ENCODE peak calls at places on chromosomes 12 and 14, in five cellular contexts. One of them, this sample, is unnamed.

GRCh38 chr12:68418137-68418460 is 85.9 kb upstream of the MDM1 start:
- DNase-seq in body of pancreas: no peak
- DNase-seq in A549: no peak
- DNase-seq in endothelial cell of umbilical vein: no peak
- DNase-seq in gastrocnemius medialis: no peak
- DNase-seq in this sample: no peak

GRCh38 chr12:93926237-93926636 is 222.1 kb upstream of the PLXNC1 start:
- DNase-seq in A549: no peak
- DNase-seq in body of pancreas: no peak
- DNase-seq in endothelial cell of umbilical vein: no peak
- DNase-seq in gastrocnemius medialis: no peak
- DNase-seq in this sample: no peak

GRCh38 chr14:75442166-75442565 is 14.3 kb downstream of the JDP2 start:
- DNase-seq in gastrocnemius medialis: no peak
- DNase-seq in body of pancreas: no peak
- DNase-seq in A549: no peak
- DNase-seq in endothelial cell of umbilical vein: no peak
- DNase-seq in this sample: no peak

GRCh38 chr12:55653031-55653430 is 16.3 kb downstream of the OR10P1 start:
- DNase-seq in body of pancreas: no peak
- DNase-seq in gastrocnemius medialis: no peak
- DNase-seq in endothelial cell of umbilical vein: no peak
- DNase-seq in A549: no peak
- DNase-seq in this sample: no peak

GRCh38 chr14:88775532-88775931 is 17.2 kb downstream of the EML5 start:
- DNase-seq in endothelial cell of umbilical vein: no peak
- DNase-seq in body of pancreas: no peak
- DNase-seq in A549: no peak
- DNase-seq in gastrocnemius medialis: no peak
- DNase-seq in this sample: no peak

GRCh38 chr12:131057211-131057721 is 103.6 kb downstream of the ADGRD1 start:
- DNase-seq in endothelial cell of umbilical vein: no peak
- DNase-seq in gastrocnemius medialis: no peak
- DNase-seq in A549: no peak
- DNase-seq in body of pancreas: no peak
- DNase-seq in this sample: peak

GRCh38 chr12:43063642-43064041 is 474.1 kb upstream of the PRICKLE1 start:
- DNase-seq in endothelial cell of umbilical vein: no peak
- DNase-seq in A549: no peak
- DNase-seq in gastrocnemius medialis: no peak
- DNase-seq in body of pancreas: no peak
- DNase-seq in this sample: no peak

GRCh38 chr12:32344047-32344446 is 55.3 kb upstream of the FGD4 start:
- DNase-seq in gastrocnemius medialis: no peak
- DNase-seq in endothelial cell of umbilical vein: no peak
- DNase-seq in body of pancreas: no peak
- DNase-seq in A549: no peak
- DNase-seq in this sample: no peak

GRCh38 chr12:62882140-62882539 is 52.8 kb downstream of the PPM1H start:
- DNase-seq in gastrocnemius medialis: no peak
- DNase-seq in body of pancreas: no peak
- DNase-seq in A549: no peak
- DNase-seq in endothelial cell of umbilical vein: no peak
- DNase-seq in this sample: no peak

GRCh38 chr12:109999649-109999971 is 380 bp downstream of the ANKRD13A start:
- DNase-seq in endothelial cell of umbilical vein: no peak
- DNase-seq in gastrocnemius medialis: no peak
- DNase-seq in A549: no peak
- DNase-seq in body of pancreas: peak
- DNase-seq in this sample: no peak

GRCh38 chr14:35766700-35767082 is 42.4 kb downstream of the RALGAPA1 start:
- DNase-seq in gastrocnemius medialis: no peak
- DNase-seq in body of pancreas: no peak
- DNase-seq in endothelial cell of umbilical vein: no peak
- DNase-seq in A549: no peak
- DNase-seq in this sample: no peak

GRCh38 chr14:99467338-99468075 is 13.2 kb downstream of the SETD3 start:
- DNase-seq in endothelial cell of umbilical vein: peak
- DNase-seq in A549: no peak
- DNase-seq in body of pancreas: no peak
- DNase-seq in gastrocnemius medialis: no peak
- DNase-seq in this sample: no peak

GRCh38 chr12:129672110-129672509 is 231.7 kb downstream of the TMEM132D start:
- DNase-seq in gastrocnemius medialis: no peak
- DNase-seq in endothelial cell of umbilical vein: no peak
- DNase-seq in A549: no peak
- DNase-seq in body of pancreas: no peak
- DNase-seq in this sample: no peak

GRCh38 chr14:104220225-104221070 is 82.1 kb downstream of the KIF26A start:
- DNase-seq in gastrocnemius medialis: no peak
- DNase-seq in body of pancreas: no peak
- DNase-seq in endothelial cell of umbilical vein: no peak
- DNase-seq in A549: no peak
- DNase-seq in this sample: no peak

GRCh38 chr12:45773734-45774133 is 44.2 kb downstream of the ARID2 start:
- DNase-seq in body of pancreas: no peak
- DNase-seq in A549: no peak
- DNase-seq in gastrocnemius medialis: no peak
- DNase-seq in endothelial cell of umbilical vein: peak
- DNase-seq in this sample: no peak

GRCh38 chr14:53226553-53226952 is 73.4 kb upstream of the DDHD1 start:
- DNase-seq in endothelial cell of umbilical vein: no peak
- DNase-seq in A549: no peak
- DNase-seq in body of pancreas: no peak
- DNase-seq in gastrocnemius medialis: peak
- DNase-seq in this sample: no peak

GRCh38 chr14:72543325-72543724 is 350.6 kb downstream of the DPF3 start:
- DNase-seq in endothelial cell of umbilical vein: no peak
- DNase-seq in body of pancreas: no peak
- DNase-seq in gastrocnemius medialis: no peak
- DNase-seq in A549: no peak
- DNase-seq in this sample: no peak

GRCh38 chr12:43676183-43676813 is 82.3 kb downstream of the PUS7L start:
- DNase-seq in gastrocnemius medialis: no peak
- DNase-seq in A549: peak
- DNase-seq in body of pancreas: no peak
- DNase-seq in endothelial cell of umbilical vein: peak
- DNase-seq in this sample: no peak

GRCh38 chr14:49955013-49955412 is 62.1 kb downstream of the ARF6 start:
- DNase-seq in gastrocnemius medialis: no peak
- DNase-seq in body of pancreas: no peak
- DNase-seq in A549: no peak
- DNase-seq in endothelial cell of umbilical vein: no peak
- DNase-seq in this sample: no peak

GRCh38 chr14:24426150-24426911 is 3.1 kb downstream of the CBLN3 start:
- DNase-seq in endothelial cell of umbilical vein: no peak
- DNase-seq in body of pancreas: no peak
- DNase-seq in gastrocnemius medialis: no peak
- DNase-seq in A549: no peak
- DNase-seq in this sample: no peak

GRCh38 chr12:57452181-57452936 is 2.7 kb upstream of the INHBE start:
- DNase-seq in body of pancreas: no peak
- DNase-seq in endothelial cell of umbilical vein: no peak
- DNase-seq in A549: no peak
- DNase-seq in gastrocnemius medialis: peak
- DNase-seq in this sample: no peak

GRCh38 chr12:123134755-123135282 is 16.1 kb downstream of the PITPNM2 start:
- DNase-seq in gastrocnemius medialis: no peak
- DNase-seq in A549: no peak
- DNase-seq in endothelial cell of umbilical vein: no peak
- DNase-seq in body of pancreas: no peak
- DNase-seq in this sample: no peak

GRCh38 chr14:100421756-100422470 is 98.8 kb downstream of the SLC25A47 start:
- DNase-seq in gastrocnemius medialis: no peak
- DNase-seq in body of pancreas: no peak
- DNase-seq in endothelial cell of umbilical vein: no peak
- DNase-seq in A549: no peak
- DNase-seq in this sample: no peak

GRCh38 chr12:111024205-111024794 is 103.9 kb upstream of the MYL2 start:
- DNase-seq in A549: peak
- DNase-seq in gastrocnemius medialis: peak
- DNase-seq in body of pancreas: peak
- DNase-seq in endothelial cell of umbilical vein: peak
- DNase-seq in this sample: no peak

GRCh38 chr14:76784881-76785280 is 23.6 kb downstream of the VASH1 start:
- DNase-seq in A549: peak
- DNase-seq in gastrocnemius medialis: peak
- DNase-seq in endothelial cell of umbilical vein: peak
- DNase-seq in body of pancreas: peak
- DNase-seq in this sample: peak

GRCh38 chr12:14367097-14367661 is 1.7 kb downstream of the ATF7IP start:
- DNase-seq in endothelial cell of umbilical vein: peak
- DNase-seq in A549: no peak
- DNase-seq in gastrocnemius medialis: no peak
- DNase-seq in body of pancreas: no peak
- DNase-seq in this sample: no peak

GRCh38 chr14:103007555-103007954 is 49.8 kb downstream of the CDC42BPB start:
- DNase-seq in A549: no peak
- DNase-seq in gastrocnemius medialis: no peak
- DNase-seq in endothelial cell of umbilical vein: peak
- DNase-seq in body of pancreas: no peak
- DNase-seq in this sample: no peak
- H3K4me3 ChIP-seq in A549: no peak
- H3K4me3 ChIP-seq in gastrocnemius medialis: no peak
- H3K4me3 ChIP-seq in endothelial cell of umbilical vein: no peak
- H3K4me3 ChIP-seq in body of pancreas: no peak
- H3K4me3 ChIP-seq in this sample: no peak

GRCh38 chr14:97074860-97075259 is 277.7 kb downstream of the VRK1 start:
- DNase-seq in gastrocnemius medialis: no peak
- DNase-seq in body of pancreas: no peak
- DNase-seq in endothelial cell of umbilical vein: no peak
- DNase-seq in A549: no peak
- DNase-seq in this sample: no peak

GRCh38 chr14:97074456-97074855 is 277.3 kb downstream of the VRK1 start:
- DNase-seq in gastrocnemius medialis: no peak
- DNase-seq in A549: no peak
- DNase-seq in body of pancreas: no peak
- DNase-seq in endothelial cell of umbilical vein: no peak
- DNase-seq in this sample: no peak

GRCh38 chr14:97066068-97066899 is 269.1 kb downstream of the VRK1 start:
- DNase-seq in body of pancreas: no peak
- DNase-seq in gastrocnemius medialis: no peak
- DNase-seq in endothelial cell of umbilical vein: no peak
- DNase-seq in A549: no peak
- DNase-seq in this sample: no peak

GRCh38 chr14:97073622-97074021 is 276.4 kb downstream of the VRK1 start:
- DNase-seq in gastrocnemius medialis: no peak
- DNase-seq in A549: no peak
- DNase-seq in body of pancreas: no peak
- DNase-seq in endothelial cell of umbilical vein: no peak
- DNase-seq in this sample: no peak

DNA sequence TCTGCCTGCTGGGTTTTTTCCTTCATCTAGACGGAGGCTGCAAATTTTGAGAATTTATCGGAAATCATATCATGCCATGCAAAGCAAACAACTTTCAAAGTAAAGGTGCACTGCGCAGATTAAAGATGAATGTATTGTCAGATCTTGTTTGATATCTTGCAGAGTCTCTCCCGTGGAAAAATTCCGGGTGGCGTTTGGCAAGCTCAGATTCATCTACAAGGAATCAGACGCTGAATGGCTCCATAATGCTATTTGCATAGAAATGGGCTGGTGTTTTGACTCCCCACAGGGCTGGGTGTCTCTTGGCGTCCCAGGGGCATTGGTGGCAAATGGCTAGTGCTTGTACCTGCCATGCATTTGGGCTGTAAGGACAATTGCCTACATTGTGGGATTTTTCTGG is 274.0 kb downstream of the VRK1 start:
- DNase-seq in A549: no peak
- DNase-seq in gastrocnemius medialis: no peak
- DNase-seq in endothelial cell of umbilical vein: no peak
- DNase-seq in body of pancreas: no peak
- DNase-seq in this sample: no peak
- TF ChIP-seq POLR2A in A549: no peak
- TF ChIP-seq POLR2A in gastrocnemius medialis: no peak
- TF ChIP-seq POLR2A in endothelial cell of umbilical vein: no peak
- TF ChIP-seq POLR2A in body of pancreas: no peak
- TF ChIP-seq POLR2A in this sample: no peak

DNA sequence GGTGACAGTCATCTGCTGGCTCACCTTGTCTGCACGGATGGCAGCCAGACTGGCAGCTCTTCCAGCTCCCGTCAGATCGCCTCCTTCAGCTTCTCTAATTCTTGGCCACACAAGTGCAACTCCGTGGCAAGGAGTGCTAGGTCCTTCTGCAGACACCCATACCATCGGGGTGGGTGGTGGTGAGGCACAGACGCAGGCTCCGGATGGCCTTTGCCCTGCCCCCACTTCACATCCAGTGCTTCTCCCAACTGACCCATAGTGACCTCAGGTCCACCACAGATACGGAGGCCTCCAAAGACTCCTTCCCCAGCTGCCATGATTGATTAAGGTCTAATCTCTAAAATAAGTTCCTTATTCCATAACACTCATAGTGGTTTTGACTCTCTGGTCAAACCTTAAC is 19.9 kb upstream of the CD27 start:
- DNase-seq in endothelial cell of umbilical vein: no peak
- DNase-seq in gastrocnemius medialis: no peak
- DNase-seq in A549: no peak
- DNase-seq in body of pancreas: no peak
- DNase-seq in this sample: no peak
- TF ChIP-seq CTCF in endothelial cell of umbilical vein: no peak
- TF ChIP-seq CTCF in gastrocnemius medialis: no peak
- TF ChIP-seq CTCF in A549: no peak
- TF ChIP-seq CTCF in body of pancreas: no peak
- TF ChIP-seq CTCF in this sample: no peak

GRCh38 chr14:51865953-51866747 is 5.7 kb downstream of the GNG2 start:
- DNase-seq in body of pancreas: no peak
- DNase-seq in A549: no peak
- DNase-seq in endothelial cell of umbilical vein: no peak
- DNase-seq in gastrocnemius medialis: no peak
- DNase-seq in this sample: no peak

GRCh38 chr14:51860836-51861583 is 598 bp downstream of the GNG2 start:
- DNase-seq in gastrocnemius medialis: no peak
- DNase-seq in body of pancreas: no peak
- DNase-seq in endothelial cell of umbilical vein: no peak
- DNase-seq in A549: no peak
- DNase-seq in this sample: no peak

GRCh38 chr14:51862171-51862838 is 1.9 kb downstream of the GNG2 start:
- DNase-seq in gastrocnemius medialis: no peak
- DNase-seq in body of pancreas: no peak
- DNase-seq in endothelial cell of umbilical vein: no peak
- DNase-seq in A549: no peak
- DNase-seq in this sample: no peak

GRCh38 chr14:51860164-51860835 is at the start of gene GNG2:
- DNase-seq in gastrocnemius medialis: peak
- DNase-seq in endothelial cell of umbilical vein: peak
- DNase-seq in A549: peak
- DNase-seq in body of pancreas: peak
- DNase-seq in this sample: peak

DNA sequence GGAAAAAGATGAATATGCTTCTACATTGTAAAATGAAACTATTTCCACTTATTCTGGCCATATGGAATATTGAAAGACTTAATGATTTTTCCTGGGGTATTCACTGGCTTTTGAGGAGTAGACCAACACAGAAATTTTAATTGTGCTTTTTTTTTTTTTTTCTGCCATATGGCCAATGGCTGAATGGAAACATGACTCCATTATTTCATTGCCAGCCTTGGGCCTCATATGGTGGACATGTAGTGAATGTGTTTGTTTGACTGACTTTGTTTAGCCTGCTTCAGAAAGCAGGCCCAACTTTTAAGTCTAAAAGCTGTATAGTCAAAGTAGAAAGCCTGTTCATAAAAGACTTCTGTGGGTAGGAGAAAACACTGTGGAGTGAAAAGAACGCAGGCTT is 2.4 kb downstream of the GNG2 start:
- DNase-seq in body of pancreas: no peak
- DNase-seq in A549: no peak
- DNase-seq in gastrocnemius medialis: no peak
- DNase-seq in endothelial cell of umbilical vein: no peak
- DNase-seq in this sample: no peak
- H3K4me3 ChIP-seq in body of pancreas: no peak
- H3K4me3 ChIP-seq in A549: no peak
- H3K4me3 ChIP-seq in gastrocnemius medialis: no peak
- H3K4me3 ChIP-seq in endothelial cell of umbilical vein: no peak
- H3K4me3 ChIP-seq in this sample: no peak

This sample was measured in lower leg skin.